ENCODE peak calls at places on chromosome 19, in ten cellular contexts. G is GM23338; V is NAMALWA; W is NCI-H510A treated with DMSO at 0.1 percent for 48 hours; X is fibroblast of the aortic adventitia; M is Panc1; K is COR-L47; I is T-helper 2 cell treated with Interferon-gamma antibody and Interleukin-4, amounts not matched to agents 5 μg/mL and 100 μg/mL, for 36 hours; S is stimulated activated CD8-positive, alpha-beta memory T cell treated with anti-CD3 and anti-CD28 coated beads, Interleukin-7, amount 100 ng/mL, for 1 hour; C is putamen. B is an unnamed sample.

GRCh38 chr19:27744926-27745844 is 1467.8 kb downstream of the UQCRFS1 start:
- DNase-seq in G (no peak), V (no peak), W (no peak), X (no peak), M (no peak), K (no peak), I (no peak), S (no peak), C (no peak), B (no peak)

GRCh38 chr19:863305-863620 is 3.8 kb downstream of the CFD start:
- DNase-seq in G (no peak), V (no peak), W (no peak), X (no peak), M (no peak), K (no peak), I (no peak), S (no peak), C (no peak), B (no peak)

GRCh38 chr19:45471866-45472556 is 4.2 kb downstream of the FOSB start:
- DNase-seq in G (peak), V (peak), W (no peak), X (no peak), M (no peak), K (no peak), I (no peak), S (no peak), C (no peak), B (no peak)

GRCh38 chr19:55626350-55626749 is 2.0 kb upstream of the ZNF784 start:
- DNase-seq in G (no peak), V (no peak), W (no peak), X (no peak), M (no peak), K (no peak), I (peak), S (no peak), C (no peak), B (no peak)

GRCh38 chr19:28793391-28794168 is 419.4 kb downstream of the UQCRFS1 start:
- DNase-seq in G (peak), V (no peak), W (no peak), X (no peak), M (no peak), K (no peak), I (peak), S (no peak), C (peak), B (no peak)

GRCh38 chr19:13055213-13056051 is 47.2 kb downstream of the LYL1 start:
- DNase-seq in G (peak), V (no peak), W (no peak), X (peak), M (no peak), K (no peak), I (no peak), S (no peak), C (no peak), B (no peak)

GRCh38 chr19:40807147-40808020 is 8.4 kb downstream of the EGLN2 start:
- DNase-seq in G (peak), V (no peak), W (no peak), X (no peak), M (no peak), K (no peak), I (no peak), S (no peak), C (no peak), B (no peak)

GRCh38 chr19:41308450-41309224 is 1.3 kb upstream of the CCDC97 start:
- DNase-seq in G (peak), V (peak), W (peak), X (peak), M (peak), K (peak), I (peak), S (peak), C (peak), B (no peak)

GRCh38 chr19:35038623-35039512 is 2.7 kb upstream of the HPN start:
- DNase-seq in G (no peak), V (no peak), W (no peak), X (no peak), M (no peak), K (no peak), I (no peak), S (no peak), C (no peak), B (no peak)

GRCh38 chr19:54168174-54168917 is 4.6 kb downstream of the TMC4 start:
- DNase-seq in G (peak), V (peak), W (peak), X (peak), M (peak), K (peak), I (peak), S (peak), C (peak), B (no peak)

GRCh38 chr19:9406798-9407352 is 28.5 kb downstream of the ZNF266 start:
- DNase-seq in G (peak), V (no peak), W (no peak), X (peak), M (no peak), K (peak), I (no peak), S (no peak), C (peak), B (no peak)

GRCh38 chr19:41965127-41965526 is 6.0 kb upstream of the RABAC1 start:
- DNase-seq in G (no peak), V (no peak), W (no peak), X (no peak), M (no peak), K (no peak), I (no peak), S (no peak), C (no peak), B (no peak)

GRCh38 chr19:12995596-12996541 is 594 bp downstream of the NFIX start:
- DNase-seq in G (no peak), V (no peak), W (no peak), X (no peak), M (no peak), K (no peak), I (no peak), S (no peak), C (no peak), B (no peak)

GRCh38 chr19:7868326-7868670 is 5.9 kb downstream of the PRR36 start:
- DNase-seq in G (peak), V (no peak), W (no peak), X (no peak), M (no peak), K (no peak), I (no peak), S (no peak), C (no peak), B (no peak)

GRCh38 chr19:18203408-18203862 is 407 bp downstream of the RAB3A start:
- DNase-seq in G (no peak), V (no peak), W (no peak), X (no peak), M (no peak), K (peak), I (no peak), S (no peak), C (peak), B (no peak)

GRCh38 chr19:3253270-3253669 is 28.8 kb downstream of the CELF5 start:
- DNase-seq in G (peak), V (peak), W (no peak), X (no peak), M (no peak), K (no peak), I (no peak), S (no peak), C (no peak), B (no peak)

GRCh38 chr19:29665826-29666633 is 769 bp downstream of the PLEKHF1 start:
- DNase-seq in G (peak), V (no peak), W (no peak), X (peak), M (no peak), K (no peak), I (no peak), S (no peak), C (no peak), B (peak)

GRCh38 chr19:12140545-12141404 is 625 bp upstream of the ZNF20 start:
- DNase-seq in G (peak), V (peak), W (peak), X (peak), M (no peak), K (peak), I (peak), S (peak), C (peak), B (no peak)

GRCh38 chr19:33373701-33374405 is at the start of gene CEBPG:
- DNase-seq in G (peak), V (peak), W (peak), X (peak), M (no peak), K (peak), I (peak), S (peak), C (no peak), B (no peak)

GRCh38 chr19:21328402-21328801 is 808 bp downstream of the ZNF708 start:
- DNase-seq in G (peak), V (peak), W (no peak), X (peak), M (no peak), K (peak), I (no peak), S (no peak), C (no peak), B (no peak)

GRCh38 chr19:13155472-13156284 is 5.5 kb downstream of the IER2 start:
- DNase-seq in G (peak), V (peak), W (peak), X (peak), M (no peak), K (peak), I (peak), S (no peak), C (peak), B (no peak)

GRCh38 chr19:29275266-29275665 is 62.3 kb upstream of the UQCRFS1 start:
- DNase-seq in G (no peak), V (no peak), W (no peak), X (no peak), M (no peak), K (no peak), I (no peak), S (no peak), C (no peak), B (no peak)

GRCh38 chr19:588093-588742 is 1.5 kb upstream of the HCN2 start:
- DNase-seq in G (peak), V (peak), W (peak), X (peak), M (no peak), K (peak), I (peak), S (peak), C (peak), B (no peak)

GRCh38 chr19:11279505-11280236 is 16.3 kb upstream of the TSPAN16 start:
- DNase-seq in G (no peak), V (no peak), W (no peak), X (peak), M (no peak), K (no peak), I (peak), S (no peak), C (no peak), B (no peak)

GRCh38 chr19:11137542-11138384 is 17.8 kb downstream of the SPC24 start:
- DNase-seq in G (peak), V (no peak), W (peak), X (peak), M (no peak), K (peak), I (peak), S (peak), C (peak), B (peak)

GRCh38 chr19:55257461-55258411 is 1.1 kb downstream of the PPP6R1 start:
- DNase-seq in G (peak), V (peak), W (peak), X (peak), M (no peak), K (no peak), I (peak), S (no peak), C (no peak), B (no peak)

GRCh38 chr19:48548253-48548911 is 3.6 kb upstream of the SULT2B1 start:
- DNase-seq in G (no peak), V (no peak), W (no peak), X (no peak), M (no peak), K (no peak), I (no peak), S (no peak), C (no peak), B (no peak)